ENCODE peak calls at places on chromosomes 11 and 22, in six cellular contexts. T is non-pigmented ciliary epithelial cell; O is type B pancreatic cell; X is fibroblast of lung; Q is globus pallidus; S is activated T-cell treated with anti-CD3 and anti-CD28 coated beads, Interleukin-2, amount 50 U/mL, for 72 hours. Z is an unnamed sample.

GRCh38 chr22:40258463-40259046 is 80.8 kb downstream of the TNRC6B start:
- DNase-seq in T (no peak), O (no peak), X (peak), Q (no peak), S (peak), Z (no peak)

GRCh38 chr11:119377112-119377901 is 4.2 kb downstream of the USP2 start:
- DNase-seq in T (no peak), O (peak), X (no peak), Q (no peak), S (no peak), Z (no peak)

GRCh38 chr11:122199661-122200060 is 83.6 kb upstream of the BLID start:
- DNase-seq in T (no peak), O (no peak), X (peak), Q (no peak), S (no peak), Z (no peak)

GRCh38 chr11:122696662-122697061 is 41.1 kb downstream of the UBASH3B start:
- DNase-seq in T (no peak), O (no peak), X (no peak), Q (no peak), S (peak), Z (no peak)

GRCh38 chr22:36689583-36689982 is 14.0 kb downstream of the CACNG2 start:
- DNase-seq in T (no peak), O (no peak), X (no peak), Q (no peak), S (no peak), Z (no peak)

GRCh38 chr11:65083134-65083833 is 556 bp downstream of the CDCA5 start:
- DNase-seq in T (no peak), O (no peak), X (no peak), Q (no peak), S (no peak), Z (no peak)

GRCh38 chr22:43910178-43910695 is 13.4 kb upstream of the PNPLA3 start:
- DNase-seq in T (no peak), O (no peak), X (no peak), Q (no peak), S (no peak), Z (no peak)

GRCh38 chr11:94272738-94273313 is 31.6 kb upstream of the IZUMO1R start:
- DNase-seq in T (no peak), O (no peak), X (no peak), Q (no peak), S (no peak), Z (no peak)

GRCh38 chr22:41285441-41285819 is 557 bp downstream of the RANGAP1 start:
- DNase-seq in T (peak), O (no peak), X (peak), Q (peak), S (peak), Z (peak)

GRCh38 chr22:48703265-48703941 is 1124.3 kb downstream of the BRD1 start:
- DNase-seq in T (no peak), O (no peak), X (no peak), Q (no peak), S (no peak), Z (no peak)

GRCh38 chr11:16780698-16781550 is 42.5 kb downstream of the C11orf58 start:
- DNase-seq in T (no peak), O (no peak), X (no peak), Q (no peak), S (no peak), Z (no peak)

GRCh38 chr11:44539971-44540370 is 25.5 kb upstream of the CD82 start:
- DNase-seq in T (no peak), O (no peak), X (no peak), Q (no peak), S (no peak), Z (no peak)

GRCh38 chr11:128259816-128260215 is 327.5 kb downstream of the ETS1 start:
- DNase-seq in T (no peak), O (no peak), X (no peak), Q (no peak), S (no peak), Z (no peak)

GRCh38 chr11:14908214-14908880 is 16.3 kb upstream of the CYP2R1 start:
- DNase-seq in T (no peak), O (no peak), X (peak), Q (peak), S (peak), Z (peak)

GRCh38 chr22:48838376-48838775 is 989.3 kb downstream of the BRD1 start:
- DNase-seq in T (no peak), O (no peak), X (no peak), Q (no peak), S (no peak), Z (no peak)

GRCh38 chr11:79708319-79708928 is 267.6 kb upstream of the TENM4 start:
- DNase-seq in T (peak), O (no peak), X (peak), Q (no peak), S (no peak), Z (peak)